ENCODE peak calls at places on chromosomes 7 and 10, in four cellular contexts. One of them, this sample, is unnamed.

GRCh38 chr10:103896225-103896624 is 21.8 kb downstream of the STN1 start:
- DNase-seq in mammary epithelial cell: no peak
- DNase-seq in Karpas-422: no peak
- DNase-seq in PC-3: peak
- DNase-seq in this sample: peak

GRCh38 chr10:132497083-132497680 is 40.4 kb upstream of the INPP5A start:
- DNase-seq in mammary epithelial cell: no peak
- DNase-seq in PC-3: no peak
- DNase-seq in Karpas-422: peak
- DNase-seq in this sample: no peak

GRCh38 chr10:88960854-88961253 is 8.3 kb upstream of the ACTA2 start:
- DNase-seq in mammary epithelial cell: peak
- DNase-seq in Karpas-422: no peak
- DNase-seq in PC-3: no peak
- DNase-seq in this sample: no peak

GRCh38 chr10:63115732-63116383 is 17.3 kb upstream of the NRBF2 start:
- DNase-seq in mammary epithelial cell: peak
- DNase-seq in Karpas-422: no peak
- DNase-seq in PC-3: peak
- DNase-seq in this sample: peak

GRCh38 chr7:80263321-80263720 is 128.7 kb downstream of the GNAI1 start:
- DNase-seq in PC-3: no peak
- DNase-seq in Karpas-422: no peak
- DNase-seq in mammary epithelial cell: no peak
- DNase-seq in this sample: no peak

GRCh38 chr7:87219545-87220025 is at the start of gene TMEM243:
- DNase-seq in mammary epithelial cell: peak
- DNase-seq in PC-3: peak
- DNase-seq in Karpas-422: peak
- DNase-seq in this sample: peak

GRCh38 chr7:28102778-28103177 is 77.8 kb downstream of the JAZF1 start:
- DNase-seq in Karpas-422: no peak
- DNase-seq in mammary epithelial cell: no peak
- DNase-seq in PC-3: peak
- DNase-seq in this sample: peak

GRCh38 chr7:28984219-28984618 is 26.1 kb upstream of the TRIL start:
- DNase-seq in mammary epithelial cell: no peak
- DNase-seq in PC-3: no peak
- DNase-seq in Karpas-422: no peak
- DNase-seq in this sample: no peak

GRCh38 chr7:18831381-18831901 is 286.0 kb downstream of the TWIST1 start:
- DNase-seq in Karpas-422: no peak
- DNase-seq in mammary epithelial cell: no peak
- DNase-seq in PC-3: no peak
- DNase-seq in this sample: peak

GRCh38 chr7:82105463-82105862 is 335.6 kb upstream of the HGF start:
- DNase-seq in PC-3: peak
- DNase-seq in mammary epithelial cell: peak
- DNase-seq in Karpas-422: no peak
- DNase-seq in this sample: peak

GRCh38 chr7:20282960-20283359 is 47.7 kb upstream of the ITGB8 start:
- DNase-seq in mammary epithelial cell: no peak
- DNase-seq in PC-3: no peak
- DNase-seq in Karpas-422: no peak
- DNase-seq in this sample: peak

GRCh38 chr10:62475531-62475930 is 101.4 kb downstream of the ZNF365 start:
- DNase-seq in PC-3: no peak
- DNase-seq in Karpas-422: no peak
- DNase-seq in mammary epithelial cell: no peak
- DNase-seq in this sample: no peak

DNA sequence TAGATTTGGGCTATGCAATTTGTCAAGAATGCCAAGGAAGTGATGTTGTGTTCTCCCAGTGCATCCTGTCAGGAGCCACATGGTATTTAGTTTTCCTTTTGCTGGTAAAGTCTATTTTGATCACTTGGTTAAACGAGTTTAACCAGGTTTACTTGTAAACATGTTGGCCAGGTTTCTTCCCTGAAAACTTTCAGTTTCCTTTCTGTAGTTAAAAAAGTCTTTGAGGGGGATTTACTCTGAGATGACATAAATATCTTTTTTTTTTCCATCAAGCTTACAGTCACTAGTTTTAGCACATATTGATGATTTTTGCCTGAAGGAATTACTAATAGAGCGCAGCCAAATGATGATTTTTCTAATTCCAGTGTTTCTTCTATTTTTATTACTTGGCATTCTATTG is 320.5 kb downstream of the PHF14 start:
- DNase-seq in Karpas-422: no peak
- DNase-seq in PC-3: peak
- DNase-seq in mammary epithelial cell: no peak
- DNase-seq in this sample: no peak
- H3K9ac ChIP-seq in Karpas-422: no peak
- H3K9ac ChIP-seq in PC-3: no peak
- H3K9ac ChIP-seq in mammary epithelial cell: no peak
- H3K9ac ChIP-seq in this sample: no peak

GRCh38 chr10:33878238-33878637 is 543.8 kb upstream of the NRP1 start:
- DNase-seq in mammary epithelial cell: no peak
- DNase-seq in PC-3: no peak
- DNase-seq in Karpas-422: no peak
- DNase-seq in this sample: no peak

GRCh38 chr10:33880291-33880690 is 545.8 kb upstream of the NRP1 start:
- DNase-seq in PC-3: no peak
- DNase-seq in mammary epithelial cell: peak
- DNase-seq in Karpas-422: no peak
- DNase-seq in this sample: peak

GRCh38 chr10:33875924-33876323 is 541.5 kb upstream of the NRP1 start:
- DNase-seq in PC-3: no peak
- DNase-seq in Karpas-422: no peak
- DNase-seq in mammary epithelial cell: no peak
- DNase-seq in this sample: no peak

GRCh38 chr10:33871557-33871956 is 537.1 kb upstream of the NRP1 start:
- DNase-seq in mammary epithelial cell: no peak
- DNase-seq in PC-3: no peak
- DNase-seq in Karpas-422: no peak
- DNase-seq in this sample: no peak

GRCh38 chr10:33876547-33877400 is 542.3 kb upstream of the NRP1 start:
- DNase-seq in PC-3: peak
- DNase-seq in Karpas-422: no peak
- DNase-seq in mammary epithelial cell: no peak
- DNase-seq in this sample: peak
- H2AFZ ChIP-seq in PC-3: no peak
- H2AFZ ChIP-seq in Karpas-422: no peak
- H2AFZ ChIP-seq in mammary epithelial cell: no peak
- H2AFZ ChIP-seq in this sample: no peak

GRCh38 chr10:71766717-71767419 is 6.5 kb downstream of the VSIR start:
- DNase-seq in Karpas-422: no peak
- DNase-seq in PC-3: peak
- DNase-seq in mammary epithelial cell: peak
- DNase-seq in this sample: peak

GRCh38 chr10:71763352-71764127 is 9.8 kb downstream of the VSIR start:
- DNase-seq in mammary epithelial cell: no peak
- DNase-seq in Karpas-422: no peak
- DNase-seq in PC-3: no peak
- DNase-seq in this sample: peak

GRCh38 chr10:71767420-71768035 is 5.8 kb downstream of the VSIR start:
- DNase-seq in PC-3: peak
- DNase-seq in Karpas-422: no peak
- DNase-seq in mammary epithelial cell: no peak
- DNase-seq in this sample: peak

GRCh38 chr10:71765176-71765906 is 8.0 kb downstream of the VSIR start:
- DNase-seq in PC-3: peak
- DNase-seq in Karpas-422: no peak
- DNase-seq in mammary epithelial cell: no peak
- DNase-seq in this sample: peak

GRCh38 chr10:71765907-71766716 is 7.2 kb downstream of the VSIR start:
- DNase-seq in mammary epithelial cell: no peak
- DNase-seq in Karpas-422: no peak
- DNase-seq in PC-3: no peak
- DNase-seq in this sample: no peak
- H3K9ac ChIP-seq in mammary epithelial cell: peak
- H3K9ac ChIP-seq in Karpas-422: no peak
- H3K9ac ChIP-seq in PC-3: no peak
- H3K9ac ChIP-seq in this sample: no peak

DNA sequence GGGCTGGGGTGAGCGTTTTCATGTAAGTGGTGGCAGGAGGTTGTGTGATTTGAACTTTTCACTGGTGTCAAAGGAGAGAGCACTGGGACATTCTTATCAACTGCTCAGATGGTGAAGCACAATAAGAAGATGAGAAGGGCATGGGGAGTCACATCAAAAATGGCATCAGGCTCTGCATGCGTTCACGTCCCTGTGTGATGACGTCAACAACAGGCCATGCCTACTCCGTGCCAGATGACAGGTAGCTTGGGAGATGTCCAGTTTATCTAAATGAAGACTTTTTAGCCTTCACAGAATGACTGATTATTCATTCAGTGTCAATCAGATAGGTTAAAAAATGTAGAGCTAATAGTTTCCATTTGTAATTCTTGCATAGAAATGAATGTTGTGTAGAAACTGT is 264.3 kb upstream of the POM121L12 start:
- DNase-seq in Karpas-422: no peak
- DNase-seq in mammary epithelial cell: no peak
- DNase-seq in PC-3: no peak
- DNase-seq in this sample: no peak
- H2AFZ ChIP-seq in Karpas-422: no peak
- H2AFZ ChIP-seq in mammary epithelial cell: no peak
- H2AFZ ChIP-seq in PC-3: no peak
- H2AFZ ChIP-seq in this sample: no peak

GRCh38 chr10:7409732-7410168 is 1.1 kb downstream of the SFMBT2 start:
- DNase-seq in PC-3: no peak
- DNase-seq in mammary epithelial cell: no peak
- DNase-seq in Karpas-422: peak
- DNase-seq in this sample: peak
- H3K9ac ChIP-seq in PC-3: peak
- H3K9ac ChIP-seq in mammary epithelial cell: no peak
- H3K9ac ChIP-seq in Karpas-422: peak
- H3K9ac ChIP-seq in this sample: no peak

DNA sequence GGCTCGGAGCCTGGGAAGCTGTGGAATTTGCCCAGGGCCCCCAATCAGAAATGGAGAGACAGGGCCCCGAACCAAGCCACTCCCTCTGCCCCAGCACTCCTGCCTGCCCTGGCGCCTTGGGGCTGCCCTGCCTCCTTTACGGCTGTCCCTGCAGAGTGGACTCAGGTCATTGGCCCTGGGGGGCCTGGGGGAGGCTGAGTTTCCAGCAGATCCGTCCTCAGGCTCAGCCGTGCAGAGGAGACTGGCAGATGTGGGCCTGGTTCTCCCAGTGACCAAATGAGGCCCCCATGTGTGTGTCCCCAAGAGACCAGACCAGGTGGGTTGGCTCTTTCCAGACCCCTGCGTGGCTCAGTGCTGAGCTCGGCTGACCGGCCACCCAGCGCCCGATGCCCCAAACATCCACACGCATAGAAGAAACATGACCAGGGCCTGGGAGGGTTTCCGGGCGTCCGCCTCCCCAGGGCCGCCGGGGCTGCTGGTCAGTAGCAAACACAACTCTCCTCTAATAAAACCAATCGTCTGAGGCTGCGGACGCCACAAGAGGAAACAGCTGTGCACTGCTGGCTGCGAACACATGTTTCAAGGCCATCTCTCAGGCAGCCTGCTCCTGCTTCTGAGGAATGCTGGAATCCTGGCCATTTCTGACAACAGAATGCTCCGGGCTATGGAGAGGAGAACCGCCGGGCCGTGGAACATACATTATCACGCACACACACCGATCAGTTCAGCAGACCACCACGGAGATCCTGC is 54.8 kb downstream of the PDGFA start:
- DNase-seq in Karpas-422: no peak
- DNase-seq in PC-3: no peak
- DNase-seq in mammary epithelial cell: no peak
- DNase-seq in this sample: peak
- H2AFZ ChIP-seq in Karpas-422: no peak
- H2AFZ ChIP-seq in PC-3: no peak
- H2AFZ ChIP-seq in mammary epithelial cell: no peak
- H2AFZ ChIP-seq in this sample: no peak

GRCh38 chr10:113131611-113132330 is 181.7 kb downstream of the TCF7L2 start:
- DNase-seq in PC-3: no peak
- DNase-seq in Karpas-422: no peak
- DNase-seq in mammary epithelial cell: peak
- DNase-seq in this sample: peak
- H3K9ac ChIP-seq in PC-3: no peak
- H3K9ac ChIP-seq in Karpas-422: no peak
- H3K9ac ChIP-seq in mammary epithelial cell: no peak
- H3K9ac ChIP-seq in this sample: no peak

GRCh38 chr7:30170460-30171197 is 35.8 kb downstream of the MTURN start:
- DNase-seq in mammary epithelial cell: peak
- DNase-seq in Karpas-422: no peak
- DNase-seq in PC-3: no peak
- DNase-seq in this sample: no peak

GRCh38 chr7:30169585-30169978 is 34.8 kb downstream of the MTURN start:
- DNase-seq in mammary epithelial cell: peak
- DNase-seq in Karpas-422: no peak
- DNase-seq in PC-3: peak
- DNase-seq in this sample: no peak

GRCh38 chr7:30166155-30166840 is 31.5 kb downstream of the MTURN start:
- DNase-seq in Karpas-422: no peak
- DNase-seq in mammary epithelial cell: peak
- DNase-seq in PC-3: peak
- DNase-seq in this sample: no peak

GRCh38 chr7:30166841-30167235 is 32.1 kb downstream of the MTURN start:
- DNase-seq in Karpas-422: no peak
- DNase-seq in PC-3: no peak
- DNase-seq in mammary epithelial cell: no peak
- DNase-seq in this sample: no peak

GRCh38 chr7:30168800-30169584 is 34.2 kb downstream of the MTURN start:
- DNase-seq in mammary epithelial cell: peak
- DNase-seq in Karpas-422: no peak
- DNase-seq in PC-3: peak
- DNase-seq in this sample: peak
- H2AFZ ChIP-seq in mammary epithelial cell: no peak
- H2AFZ ChIP-seq in Karpas-422: no peak
- H2AFZ ChIP-seq in PC-3: no peak
- H2AFZ ChIP-seq in this sample: no peak